ENCODE peak calls at places on chromosomes 4 and X, in nine cellular contexts. Q is MM.1S, H is astrocyte, U is cardiac muscle cell, D is transverse colon, G is tibial artery, W is endodermal cell, B is hepatocyte, R is heart right ventricle. M is an unnamed sample.

GRCh38 chrX:99857455-99857854 is 552.6 kb downstream of the PCDH19 start:
- DNase-seq in Q (no peak), H (no peak), U (no peak), D (no peak), G (no peak), W (no peak), B (no peak), R (no peak), M (no peak)

GRCh38 chr4:105369988-105370387 is 103.9 kb downstream of the PPA2 start:
- DNase-seq in Q (no peak), H (peak; percentile 2), U (no peak), D (no peak), G (no peak), W (no peak), B (no peak), R (no peak), M (no peak)

GRCh38 chr4:97646997-97647396 is 496.3 kb downstream of the STPG2 start:
- DNase-seq in Q (no peak), H (peak; percentile 42), U (peak; percentile 46), D (no peak), G (no peak), W (no peak), B (peak; percentile 38), R (peak; percentile 24), M (no peak)

GRCh38 chrX:21412883-21413282 is 38.7 kb downstream of the CNKSR2 start:
- DNase-seq in Q (no peak), H (peak; percentile 72), U (no peak), D (no peak), G (no peak), W (no peak), B (no peak), R (no peak), M (no peak)

GRCh38 chr4:105208556-105208955 is 61.9 kb downstream of the TET2 start:
- DNase-seq in Q (no peak), H (no peak), U (no peak), D (no peak), G (no peak), W (no peak), B (no peak), R (no peak), M (no peak)

GRCh38 chr4:113760094-113760851 is 1.3 kb downstream of the CAMK2D start:
- DNase-seq in Q (peak; percentile 11), H (peak; percentile 52), U (peak; percentile 66), D (peak; percentile 45), G (peak; percentile 56), W (peak; percentile 63), B (peak; percentile 62), R (no peak), M (peak; percentile 16)

GRCh38 chr4:74830928-74831327 is 36.6 kb upstream of the BTC start:
- DNase-seq in Q (no peak), H (no peak), U (peak; percentile 6), D (no peak), G (no peak), W (no peak), B (no peak), R (no peak), M (no peak)

GRCh38 chrX:103063918-103064434 is at the start of gene BEX1:
- DNase-seq in Q (no peak), H (peak; percentile 28), U (peak; percentile 87), D (peak; percentile 11), G (no peak), W (peak; percentile 86), B (peak; percentile 81), R (no peak), M (no peak)

DNA sequence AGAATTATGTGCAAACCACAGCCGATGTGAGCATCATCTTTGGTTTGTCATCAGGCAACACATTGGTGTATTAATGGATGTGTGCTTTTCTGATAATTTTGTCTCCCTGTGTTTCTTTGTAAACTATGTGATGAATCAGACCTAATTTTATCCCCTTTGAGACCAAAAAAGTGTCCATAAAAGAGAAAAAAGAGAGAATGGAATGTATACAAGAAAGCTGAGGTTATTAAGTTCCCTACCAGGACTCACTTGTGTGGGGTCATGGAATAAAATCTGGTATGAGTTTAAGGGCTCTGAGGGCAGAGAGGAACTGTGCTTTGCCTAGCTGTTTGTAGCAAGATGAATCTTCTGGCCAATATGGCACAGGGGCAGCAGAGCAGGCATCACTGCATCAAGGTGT is 239.5 kb upstream of the HAND2 start:
- DNase-seq in Q (no peak), H (no peak), U (no peak), D (no peak), G (no peak), W (no peak), B (no peak), R (no peak), M (no peak)
- H3K4me3 ChIP-seq in Q (no peak overlapping the region), H (no peak overlapping the region), U (no peak overlapping the region), D (no peak overlapping the region), G (no peak overlapping the region), W (no peak overlapping the region), B (no peak overlapping the region), R (no peak overlapping the region), M (no peak overlapping the region)

GRCh38 chr4:96035727-96036126 is 195.8 kb downstream of the PDHA2 start:
- DNase-seq in Q (peak; percentile 27), H (no peak), U (peak; percentile 60), D (no peak), G (no peak), W (no peak), B (no peak), R (no peak), M (no peak)
- TF ChIP-seq CTCF in Q (peak; percentile 34), H (no peak), U (peak; percentile 48), D (no peak), G (no peak), W (peak; percentile 81), B (peak; percentile 25), R (no peak), M (no peak)

GRCh38 chr4:9894604-9895361 is 113.3 kb downstream of the DRD5 start:
- DNase-seq in Q (no peak), H (no peak), U (no peak), D (no peak), G (no peak), W (no peak), B (no peak), R (no peak), M (no peak)

GRCh38 chr4:9889306-9889705 is 107.9 kb downstream of the DRD5 start:
- DNase-seq in Q (no peak), H (no peak), U (no peak), D (no peak), G (no peak), W (no peak), B (no peak), R (no peak), M (no peak)

GRCh38 chr4:9898596-9899345 is 117.3 kb downstream of the DRD5 start:
- DNase-seq in Q (no peak), H (no peak), U (peak; percentile 85), D (peak; percentile 37), G (no peak), W (peak; percentile 91), B (peak; percentile 74), R (peak; percentile 46), M (peak; percentile 58)

GRCh38 chr4:9891740-9892139 is 110.3 kb downstream of the DRD5 start:
- DNase-seq in Q (no peak), H (no peak), U (no peak), D (no peak), G (no peak), W (no peak), B (no peak), R (no peak), M (no peak)

DNA sequence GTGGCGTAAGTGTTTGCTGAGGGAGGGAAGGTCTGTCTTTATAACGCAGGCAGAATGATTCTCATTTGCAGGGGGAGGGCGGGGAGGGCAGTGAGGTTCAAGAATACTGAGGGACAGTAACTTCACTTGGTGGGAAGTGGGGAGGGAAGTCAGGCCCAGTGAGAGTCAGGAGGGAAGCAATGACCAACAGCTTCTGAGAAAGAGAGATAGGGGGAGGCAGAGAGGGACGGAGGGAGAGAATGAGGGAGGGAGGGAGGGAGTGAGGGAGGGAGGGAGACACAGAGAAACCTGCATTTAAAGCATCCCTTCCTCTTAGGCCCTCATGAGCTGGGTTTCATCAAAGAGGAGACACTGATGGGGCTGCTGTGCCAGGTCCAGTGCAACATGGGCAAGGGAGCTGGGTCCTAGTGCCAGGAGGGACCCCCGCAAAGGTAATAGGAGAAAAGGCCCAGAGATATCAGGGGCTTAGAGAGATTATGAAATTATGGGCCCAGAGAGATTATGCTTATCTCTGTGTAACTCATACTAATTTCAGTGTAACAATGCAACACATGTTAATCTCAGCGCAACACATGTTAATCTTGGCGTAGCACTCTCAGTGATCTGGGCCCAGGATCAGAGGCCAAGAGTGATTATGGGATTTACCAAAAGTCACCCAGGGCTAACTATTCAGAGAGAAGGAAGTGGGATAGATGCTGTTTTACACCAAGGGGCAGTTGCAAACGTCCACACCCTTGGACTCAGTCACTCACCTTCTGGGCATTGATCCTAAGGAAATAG is 112.1 kb downstream of the DRD5 start:
- DNase-seq in Q (no peak), H (no peak), U (no peak), D (no peak), G (no peak), W (peak; percentile 55), B (no peak), R (no peak), M (no peak)
- H3K4me1 ChIP-seq in Q (no peaks in the 10 kb centered on the region), H (no peaks in the 10 kb centered on the region), U (no peaks in the 10 kb centered on the region), D (peaks cover 3% of the 10 kb centered on the region), G (no peaks in the 10 kb centered on the region), W (no peaks in the 10 kb centered on the region), B (no peaks in the 10 kb centered on the region), R (peaks cover 9% of the 10 kb centered on the region), M (no peaks in the 10 kb centered on the region)

GRCh38 chr4:82784615-82785247 is 13.9 kb downstream of the SCD5 start:
- DNase-seq in Q (no peak), H (peak; percentile 53), U (peak; percentile 71), D (no peak), G (no peak), W (peak; percentile 62), B (no peak), R (no peak), M (no peak)
- H3K4me3 ChIP-seq in Q (no peak overlapping the region), H (peak overlapping the region; percentile 40), U (no peak overlapping the region), D (no peak overlapping the region), G (no peak overlapping the region), W (peak overlapping the region; percentile 67), B (no peak overlapping the region), R (no peak overlapping the region), M (no peak overlapping the region)

M was measured in Caco-2.